ENCODE peak calls at places on chromosome 10, in five cellular contexts. B, K, F, Q and X are unnamed samples.

GRCh38 chr10:14173706-14174594 is 156.8 kb downstream of the FRMD4A start:
- DNase-seq in B (no peak), K (no peak), F (peak; percentile 44), Q (no peak), X (no peak)

GRCh38 chr10:2980791-2981360 is 86.5 kb upstream of the PFKP start:
- DNase-seq in B (no peak), K (no peak), F (no peak), Q (no peak), X (peak; percentile 27)

GRCh38 chr10:42952358-42952757 is 124.5 kb upstream of the RET start:
- DNase-seq in B (no peak), K (no peak), F (peak; percentile 54), Q (no peak), X (no peak)

GRCh38 chr10:122435212-122435827 is 19.1 kb upstream of the ARMS2 start:
- DNase-seq in B (no peak), K (peak; percentile 44), F (peak; percentile 68), Q (peak; percentile 61), X (no peak)

GRCh38 chr10:117365612-117366011 is 9.6 kb downstream of the PDZD8 start:
- DNase-seq in B (no peak), K (no peak), F (no peak), Q (no peak), X (no peak)

GRCh38 chr10:130360826-130361311 is 224.7 kb downstream of the GLRX3 start:
- DNase-seq in B (no peak), K (no peak), F (no peak), Q (no peak), X (no peak)

GRCh38 chr10:44460499-44460898 is 75.6 kb upstream of the CXCL12 start:
- DNase-seq in B (no peak), K (no peak), F (no peak), Q (no peak), X (no peak)

GRCh38 chr10:120732067-120732466 is 119.1 kb upstream of the WDR11 start:
- DNase-seq in B (no peak), K (no peak), F (no peak), Q (no peak), X (peak; percentile 13)